ENCODE peak calls at places on chromosomes 16 and 17, in nine cellular contexts. U, O, A, K, R, I, M, D and N are unnamed samples.
A peak's percentile ranks its signal among the peaks of the same experiment; 100 is the strongest.

GRCh38 chr17:72950236-72950931 is 142.1 kb downstream of the SLC39A11 start:
- DNase-seq in U (no peak), O (no peak), A (no peak), K (no peak), R (no peak), I (no peak), M (no peak), D (no peak), N (peak; percentile 44)

GRCh38 chr17:56913000-56913866 is 616 bp downstream of the TRIM25 start:
- DNase-seq in U (no peak), O (no peak), A (peak; percentile 68), K (no peak), R (no peak), I (no peak), M (no peak), D (peak; percentile 13), N (no peak)

GRCh38 chr17:20156196-20157077 is 147.3 kb downstream of the SPECC1 start:
- DNase-seq in U (peak; percentile 44), O (no peak), A (no peak), K (peak; percentile 87), R (peak; percentile 75), I (no peak), M (peak; percentile 67), D (peak; percentile 40), N (no peak)

GRCh38 chr17:79645022-79645776 is 34.3 kb upstream of the RBFOX3 start:
- DNase-seq in U (no peak), O (no peak), A (no peak), K (no peak), R (no peak), I (no peak), M (no peak), D (no peak), N (no peak)

GRCh38 chr17:55442462-55442861 is 20.8 kb upstream of the MMD start:
- DNase-seq in U (no peak), O (no peak), A (no peak), K (no peak), R (no peak), I (no peak), M (no peak), D (no peak), N (no peak)

GRCh38 chr17:28497931-28498330 is 8.2 kb upstream of the FOXN1 start:
- DNase-seq in U (no peak), O (no peak), A (no peak), K (no peak), R (no peak), I (no peak), M (no peak), D (peak; percentile 83), N (no peak)

GRCh38 chr16:84341533-84342295 is 26.6 kb upstream of the ATP2C2 start:
- DNase-seq in U (no peak), O (no peak), A (no peak), K (no peak), R (no peak), I (no peak), M (no peak), D (no peak), N (no peak)

GRCh38 chr16:54466233-54466632 is 179.6 kb upstream of the IRX3 start:
- DNase-seq in U (no peak), O (no peak), A (no peak), K (no peak), R (no peak), I (no peak), M (no peak), D (no peak), N (no peak)

GRCh38 chr17:7885357-7886226 is 3.0 kb upstream of the CHD3 start:
- DNase-seq in U (peak; percentile 53), O (no peak), A (peak; percentile 71), K (peak; percentile 88), R (peak; percentile 68), I (peak; percentile 29), M (peak; percentile 77), D (peak; percentile 31), N (no peak)

GRCh38 chr16:70442344-70442743 is 3.4 kb upstream of the ST3GAL2 start:
- DNase-seq in U (no peak), O (no peak), A (no peak), K (no peak), R (no peak), I (no peak), M (no peak), D (no peak), N (no peak)

GRCh38 chr16:65494609-65495008 is 372.7 kb upstream of the CDH11 start:
- DNase-seq in U (no peak), O (no peak), A (no peak), K (no peak), R (no peak), I (no peak), M (no peak), D (no peak), N (no peak)

GRCh38 chr17:45221081-45221996 is at the start of gene FMNL1:
- DNase-seq in U (peak; percentile 76), O (no peak), A (peak; percentile 90), K (peak; percentile 98), R (peak; percentile 87), I (no peak), M (peak; percentile 86), D (no peak), N (peak; percentile 52)

GRCh38 chr17:46837521-46837920 is 13.9 kb upstream of the WNT9B start:
- DNase-seq in U (no peak), O (no peak), A (no peak), K (no peak), R (no peak), I (no peak), M (peak; percentile 22), D (no peak), N (no peak)

DNA sequence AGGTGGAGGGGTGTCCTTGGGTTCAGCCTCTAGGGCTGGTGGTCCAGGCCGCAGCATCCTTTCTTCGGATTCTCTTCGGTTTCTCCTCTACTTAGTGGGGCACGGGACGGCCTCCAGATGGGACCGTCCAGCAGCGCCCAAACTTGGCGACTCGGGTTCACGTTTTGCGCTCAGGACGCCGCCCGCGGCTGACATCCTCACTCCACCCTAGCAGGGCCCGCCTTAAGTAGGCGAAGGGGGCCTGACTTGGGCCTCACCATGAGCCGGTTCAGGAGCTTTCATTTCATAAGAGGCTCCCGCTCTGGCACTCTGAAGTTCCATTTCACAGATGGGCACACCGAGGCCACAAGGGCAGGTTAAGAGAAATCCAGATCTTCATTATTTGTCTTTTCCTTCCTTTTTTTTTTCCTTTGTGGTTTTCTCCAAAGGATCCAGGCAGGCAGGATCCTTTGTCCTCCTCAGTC is 141.2 kb downstream of the SEC14L1 start:
- DNase-seq in U (no peak), O (no peak), A (no peak), K (no peak), R (no peak), I (no peak), M (peak; percentile 80), D (no peak), N (no peak)
- TF ChIP-seq CTCF in U (no peak), O (no peak), A (no peak), K (no peak), R (no peak), I (no peak), M (no peak), D (no peak), N (no peak)

GRCh38 chr16:88633684-88634140 is 4.7 kb upstream of the IL17C start:
- DNase-seq in U (peak; percentile 64), O (no peak), A (peak; percentile 68), K (peak; percentile 91), R (no peak), I (no peak), M (peak; percentile 62), D (no peak), N (no peak)
- TF ChIP-seq CTCF in U (no peak), O (peak; percentile 60), A (peak; percentile 34), K (no peak), R (no peak), I (no peak), M (peak; percentile 29), D (no peak), N (no peak)

GRCh38 chr17:39672522-39673334 is 4.5 kb downstream of the PNMT start:
- DNase-seq in U (no peak), O (no peak), A (peak; percentile 51), K (peak; percentile 52), R (no peak), I (no peak), M (no peak), D (no peak), N (no peak)
- TF ChIP-seq CTCF in U (no peak), O (no peak), A (no peak), K (no peak), R (no peak), I (no peak), M (no peak), D (no peak), N (no peak)

GRCh38 chr17:31216053-31216751 is 80.8 kb downstream of the OMG start:
- DNase-seq in U (no peak), O (no peak), A (no peak), K (no peak), R (peak; percentile 46), I (no peak), M (no peak), D (no peak), N (no peak)
- TF ChIP-seq CTCF in U (peak; percentile 72), O (peak; percentile 59), A (peak; percentile 60), K (peak; percentile 35), R (peak; percentile 82), I (peak; percentile 55), M (peak; percentile 62), D (peak; percentile 66), N (peak; percentile 75)